ENCODE peak calls at places on chromosomes 4 and X, in four cellular contexts. A is upper lobe of left lung, I is transverse colon, M is GM12878. K is an unnamed sample.

GRCh38 chr4:87051121-87051713 is 116.4 kb downstream of the AFF1 start:
- DNase-seq in A (no peak), I (no peak), M (no peak), K (no peak)

GRCh38 chr4:125428832-125429231 is 114.1 kb downstream of the FAT4 start:
- DNase-seq in A (no peak), I (no peak), M (no peak), K (no peak)

GRCh38 chr4:108350332-108350731 is 181.6 kb upstream of the LEF1 start:
- DNase-seq in A (peak), I (no peak), M (no peak), K (no peak)

GRCh38 chr4:172996571-172997216 is 171.9 kb upstream of the GALNT7 start:
- DNase-seq in A (no peak), I (no peak), M (no peak), K (no peak)

GRCh38 chrX:7139202-7140081 is 8.1 kb upstream of the STS start:
- DNase-seq in A (no peak), I (no peak), M (no peak), K (no peak)

GRCh38 chr4:74327751-74328150 is 19.5 kb downstream of the EPGN start:
- DNase-seq in A (no peak), I (no peak), M (no peak), K (no peak)

GRCh38 chrX:95919605-95920004 is 765.0 kb upstream of the DIAPH2 start:
- DNase-seq in A (no peak), I (no peak), M (no peak), K (no peak)

GRCh38 chr4:169720529-169720928 is 37.2 kb downstream of the HPF1 start:
- DNase-seq in A (no peak), I (no peak), M (no peak), K (no peak)

GRCh38 chr4:2535386-2536192 is 858 bp upstream of the FAM193A start:
- DNase-seq in A (peak), I (peak), M (no peak), K (peak)

GRCh38 chr4:105122334-105122733 is 24.3 kb upstream of the TET2 start:
- DNase-seq in A (no peak), I (no peak), M (no peak), K (no peak)

GRCh38 chr4:184526228-184526627 is 51.9 kb upstream of the IRF2 start:
- DNase-seq in A (no peak), I (no peak), M (no peak), K (no peak)

GRCh38 chr4:109441858-109442480 is 8.4 kb downstream of the SEC24B start:
- DNase-seq in A (no peak), I (no peak), M (no peak), K (no peak)

GRCh38 chr4:80798082-80798481 is 232.4 kb upstream of the BMP3 start:
- DNase-seq in A (no peak), I (no peak), M (no peak), K (no peak)

DNA sequence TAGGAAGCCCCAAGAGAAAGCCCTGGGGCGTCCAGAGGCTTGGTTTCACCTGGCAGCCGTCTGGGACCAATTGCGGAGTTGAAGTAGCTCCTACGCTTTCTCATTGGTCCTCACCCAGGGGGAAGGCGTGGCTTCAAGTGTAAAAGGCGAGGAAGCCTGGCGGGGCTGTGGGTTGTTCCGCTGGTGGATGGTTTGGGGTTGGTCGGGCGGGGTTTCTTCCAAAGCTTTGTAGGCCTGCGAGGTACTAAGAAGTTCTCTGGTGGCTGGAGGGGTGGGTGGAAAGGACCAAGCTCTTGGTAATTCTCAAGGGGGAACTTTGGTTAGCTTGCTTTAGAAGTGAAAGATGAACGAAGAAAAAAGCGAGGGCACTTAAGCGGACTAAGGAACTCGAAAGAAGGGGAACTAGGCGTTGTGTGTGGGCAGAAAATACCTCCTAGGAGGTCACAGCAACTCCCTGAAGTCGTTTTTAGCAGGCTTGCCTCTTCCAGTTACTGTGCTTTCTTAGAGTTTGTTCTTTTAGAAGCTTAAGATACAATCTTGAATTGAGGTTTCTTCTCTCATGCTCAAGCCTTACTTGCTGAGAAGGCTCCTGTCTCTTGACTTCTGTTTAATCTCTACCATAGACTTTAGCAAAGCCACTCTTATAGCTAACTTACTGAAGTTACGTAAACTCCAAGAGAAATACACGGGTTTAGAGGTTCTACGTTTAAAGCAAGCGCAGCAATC is 36.7 kb downstream of the CCNG2 start:
- DNase-seq in A (no peak), I (peak), M (peak), K (peak)
- TF ChIP-seq POLR2AphosphoS5 in A (no peak), I (no peak), M (peak), K (no peak)

DNA sequence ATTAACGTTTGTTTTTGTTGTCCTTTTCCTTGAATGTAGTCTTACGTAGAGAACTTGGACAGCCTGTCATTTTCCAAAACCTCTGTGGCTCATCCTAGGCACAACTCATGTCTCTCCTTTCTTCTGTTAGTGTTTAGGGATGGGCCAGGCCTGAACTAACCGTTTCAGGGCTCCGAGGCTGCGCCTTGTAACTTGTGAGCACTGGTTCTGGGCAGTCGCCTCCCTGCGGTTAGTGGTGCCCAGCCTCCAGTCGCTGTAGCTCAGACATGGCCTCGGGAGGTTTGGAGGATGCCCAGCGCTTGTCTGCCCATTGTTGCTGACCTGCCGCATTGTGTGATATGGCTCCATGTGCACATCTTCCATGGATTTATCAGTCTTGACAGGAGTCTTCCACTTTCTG is 32.8 kb downstream of the TMEM131L start:
- DNase-seq in A (no peak), I (no peak), M (no peak), K (no peak)
- H3K4me3 ChIP-seq in A (no peak), I (no peak), M (peak), K (no peak)

DNA sequence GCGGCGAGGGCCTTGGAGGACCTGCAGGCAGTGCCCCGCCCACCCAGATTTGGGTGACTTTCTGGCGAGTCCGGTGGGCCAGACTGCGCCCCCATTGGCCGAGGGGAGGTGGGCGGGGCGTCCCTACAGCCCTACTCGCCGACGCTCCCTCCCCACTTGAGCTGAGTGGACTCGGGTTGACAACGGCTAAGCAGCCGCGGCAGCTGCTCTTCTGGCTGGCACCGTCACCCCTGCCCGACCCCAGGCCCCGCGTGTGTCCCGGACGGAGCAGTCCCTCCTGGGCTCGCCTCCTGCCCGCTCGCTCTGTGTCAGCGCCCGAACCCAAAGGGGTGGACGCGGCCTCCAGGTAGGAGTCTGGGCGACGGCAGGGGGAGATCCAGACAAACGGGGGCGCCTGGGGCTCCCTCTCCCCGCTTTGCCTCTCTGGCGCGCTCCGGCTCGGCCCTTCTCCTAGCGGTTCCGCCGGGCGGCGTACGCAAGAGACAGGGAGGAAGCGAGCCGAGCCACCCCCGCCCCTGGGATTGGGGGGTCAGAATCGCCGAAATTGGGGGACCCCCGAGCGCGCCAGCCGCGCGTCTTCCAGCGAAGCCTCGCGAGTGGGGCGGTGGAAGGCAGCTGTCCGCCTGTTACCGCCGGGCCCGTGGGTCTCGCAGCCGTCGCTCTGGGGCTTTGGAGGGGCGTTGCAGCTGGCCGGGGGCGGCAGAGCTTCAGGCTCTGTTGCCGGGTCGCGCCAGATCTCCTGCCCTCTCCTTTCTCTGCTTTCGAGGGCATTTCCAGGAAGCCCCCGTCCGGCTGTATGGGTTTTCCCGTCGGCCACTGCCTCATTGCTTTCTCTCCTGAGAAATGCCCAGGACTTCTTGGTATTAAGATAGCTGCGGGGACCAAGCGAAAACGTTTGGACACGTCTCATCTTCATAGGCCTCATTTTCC is 46.3 kb downstream of the STARD8 start:
- DNase-seq in A (peak), I (peak), M (no peak), K (peak)
- TF ChIP-seq POLR2A in A (peak), I (peak), M (no peak), K (no peak)

GRCh38 chr4:40515037-40515397 is 114.6 kb downstream of the RBM47 start:
- DNase-seq in A (no peak), I (no peak), M (no peak), K (no peak)

GRCh38 chr4:40516651-40517050 is 113.0 kb downstream of the RBM47 start:
- DNase-seq in A (no peak), I (peak), M (no peak), K (no peak)

GRCh38 chr4:40514409-40515025 is 115.1 kb downstream of the RBM47 start:
- DNase-seq in A (no peak), I (peak), M (no peak), K (no peak)

GRCh38 chr4:40511017-40511614 is 118.5 kb downstream of the RBM47 start:
- DNase-seq in A (no peak), I (no peak), M (no peak), K (no peak)

DNA sequence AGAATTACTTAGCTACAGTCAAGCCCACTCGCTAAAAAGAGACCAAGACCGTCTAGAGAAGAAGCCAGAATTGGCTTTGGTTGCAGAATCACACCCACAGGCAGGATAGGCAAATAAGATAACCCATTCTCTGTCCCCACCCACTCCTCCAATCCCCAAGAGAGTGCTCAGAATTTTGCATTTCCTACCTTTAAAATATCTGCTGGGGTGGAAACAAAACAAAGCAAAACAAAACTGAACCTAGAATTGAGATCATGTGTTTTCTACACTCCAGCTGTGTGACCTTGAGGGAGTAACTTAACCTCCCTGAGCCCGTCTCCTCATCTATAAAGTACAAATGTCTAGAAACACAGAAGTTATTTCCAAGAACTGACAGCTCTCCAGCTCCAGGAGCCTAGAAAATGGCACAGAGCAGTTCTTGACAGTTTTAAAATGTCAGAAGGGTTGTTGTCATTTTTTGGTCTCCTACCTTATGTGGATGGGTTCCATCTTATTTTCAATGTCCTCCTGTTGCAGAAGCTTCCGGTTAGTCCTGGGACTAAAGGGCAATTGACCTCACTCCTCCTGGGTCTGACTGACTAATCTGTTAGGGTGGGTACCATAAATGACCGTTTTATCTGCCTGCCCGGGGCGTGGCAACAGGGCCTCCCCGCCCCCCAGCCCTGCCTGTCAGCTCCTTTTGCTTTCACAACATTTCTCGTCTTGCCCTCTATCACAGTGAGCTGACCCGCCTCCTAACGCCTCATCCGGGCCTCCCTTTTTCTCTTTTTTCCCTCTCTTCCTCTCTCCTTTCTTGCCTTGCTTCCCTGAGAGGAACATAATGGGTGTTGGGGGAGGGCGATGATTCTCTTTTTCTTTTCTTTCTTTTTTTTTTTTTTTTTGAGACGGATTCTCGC is 114.0 kb downstream of the RBM47 start:
- DNase-seq in A (no peak), I (peak), M (peak), K (no peak)
- TF ChIP-seq POLR2AphosphoS5 in A (no peak), I (peak), M (no peak), K (no peak)

GRCh38 chr4:59814402-59814801 is 1385.7 kb upstream of the ADGRL3 start:
- DNase-seq in A (no peak), I (no peak), M (no peak), K (no peak)

DNA sequence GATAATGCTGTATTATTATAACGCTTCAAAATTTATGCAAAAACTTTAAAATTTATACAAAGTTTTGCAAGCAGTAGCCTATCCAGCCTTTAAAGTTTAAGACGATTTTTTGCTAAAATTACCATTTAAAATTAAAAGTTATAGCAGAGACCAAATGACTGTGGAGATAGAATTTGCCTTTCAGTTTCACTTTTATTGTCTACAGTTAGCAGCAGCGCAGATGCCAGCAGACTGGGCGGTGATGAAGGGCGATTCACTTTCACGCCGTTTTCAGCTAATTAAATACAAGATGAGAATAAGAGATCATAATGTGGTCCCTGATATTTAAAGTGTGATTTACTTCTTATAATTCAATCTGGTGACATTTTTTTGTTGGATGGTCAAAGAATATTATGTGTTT is 1381.5 kb upstream of the ADGRL3 start:
- DNase-seq in A (no peak), I (no peak), M (peak), K (no peak)
- H3K4me3 ChIP-seq in A (peak), I (no peak), M (peak), K (peak)

GRCh38 chr4:38676986-38677385 is 13.0 kb downstream of the KLF3 start:
- DNase-seq in A (no peak), I (peak), M (no peak), K (no peak)

GRCh38 chr4:38672247-38673071 is 8.5 kb downstream of the KLF3 start:
- DNase-seq in A (peak), I (no peak), M (no peak), K (no peak)

GRCh38 chr4:38675167-38676121 is 11.4 kb downstream of the KLF3 start:
- DNase-seq in A (no peak), I (peak), M (no peak), K (peak)

GRCh38 chr4:38673109-38673978 is 9.3 kb downstream of the KLF3 start:
- DNase-seq in A (peak), I (peak), M (no peak), K (no peak)

GRCh38 chr4:38674206-38675144 is 10.5 kb downstream of the KLF3 start:
- DNase-seq in A (no peak), I (no peak), M (no peak), K (no peak)
- TF ChIP-seq POLR2A in A (no peak), I (no peak), M (no peak), K (no peak)

GRCh38 chr4:20433101-20433705 is 181.5 kb downstream of the SLIT2 start:
- DNase-seq in A (no peak), I (no peak), M (no peak), K (no peak)
- TF ChIP-seq POLR2AphosphoS5 in A (no peak), I (no peak), M (no peak), K (peak)

K was measured in sigmoid colon.